ENCODE peak calls at places on chromosome 21, in nine cellular contexts. R, Q, N, D, F, C, T, Y and L are unnamed samples.

GRCh38 chr21:46667191-46667734 is 31.8 kb downstream of the PRMT2 start:
- DNase-seq in R (peak; percentile 48), Q (no peak), N (no peak), D (no peak), F (peak; percentile 39), C (no peak), T (no peak), Y (no peak), L (no peak)

GRCh38 chr21:26513212-26513611 is 59.9 kb downstream of the CYYR1 start:
- DNase-seq in R (peak; percentile 77), Q (no peak), N (no peak), D (no peak), F (peak; percentile 70), C (no peak), T (no peak), Y (no peak), L (no peak)

GRCh38 chr21:46226146-46226545 is 2.4 kb downstream of the LSS start:
- DNase-seq in R (no peak), Q (peak; percentile 80), N (no peak), D (no peak), F (no peak), C (no peak), T (no peak), Y (no peak), L (no peak)

GRCh38 chr21:45052960-45053359 is 21.4 kb upstream of the ADARB1 start:
- DNase-seq in R (no peak), Q (peak; percentile 62), N (no peak), D (no peak), F (no peak), C (no peak), T (no peak), Y (no peak), L (no peak)

GRCh38 chr21:41258617-41259016 is 58.0 kb upstream of the FAM3B start:
- DNase-seq in R (no peak), Q (no peak), N (peak; percentile 78), D (no peak), F (no peak), C (no peak), T (no peak), Y (no peak), L (no peak)

GRCh38 chr21:45876381-45877159 is 105.0 kb upstream of the COL6A1 start:
- DNase-seq in R (no peak), Q (no peak), N (no peak), D (peak; percentile 7), F (peak; percentile 4), C (no peak), T (no peak), Y (peak; percentile 51), L (no peak)

GRCh38 chr21:45299864-45300785 is 12.4 kb upstream of the POFUT2 start:
- DNase-seq in R (peak; percentile 87), Q (peak; percentile 66), N (no peak), D (no peak), F (peak; percentile 86), C (no peak), T (no peak), Y (peak; percentile 42), L (no peak)

GRCh38 chr21:45562965-45563364 is 20.7 kb upstream of the SLC19A1 start:
- DNase-seq in R (peak; percentile 17), Q (no peak), N (no peak), D (no peak), F (no peak), C (no peak), T (no peak), Y (no peak), L (peak; percentile 49)

GRCh38 chr21:40623550-40623949 is 223.4 kb downstream of the DSCAM start:
- DNase-seq in R (no peak), Q (no peak), N (no peak), D (no peak), F (no peak), C (no peak), T (no peak), Y (no peak), L (no peak)

GRCh38 chr21:45637883-45638282 is 5.6 kb upstream of the PCBP3 start:
- DNase-seq in R (no peak), Q (no peak), N (no peak), D (no peak), F (no peak), C (no peak), T (no peak), Y (no peak), L (peak; percentile 63)

GRCh38 chr21:38284221-38284620 is 27.4 kb downstream of the KCNJ15 start:
- DNase-seq in R (no peak), Q (no peak), N (no peak), D (no peak), F (no peak), C (no peak), T (no peak), Y (no peak), L (no peak)

GRCh38 chr21:45140346-45140940 is 66.1 kb downstream of the ADARB1 start:
- DNase-seq in R (peak; percentile 92), Q (peak; percentile 86), N (no peak), D (peak; percentile 76), F (peak; percentile 91), C (no peak), T (peak; percentile 80), Y (no peak), L (peak; percentile 92)

GRCh38 chr21:44697811-44698734 is 1.1 kb downstream of the KRTAP10-12 start:
- DNase-seq in R (no peak), Q (peak; percentile 41), N (peak; percentile 88), D (no peak), F (no peak), C (no peak), T (no peak), Y (no peak), L (peak; percentile 87)

GRCh38 chr21:46059195-46059594 is 38.7 kb upstream of the COL6A2 start:
- DNase-seq in R (no peak), Q (peak; percentile 54), N (no peak), D (no peak), F (no peak), C (no peak), T (no peak), Y (no peak), L (no peak)

GRCh38 chr21:43609501-43610340 is 49.6 kb downstream of the HSF2BP start:
- DNase-seq in R (peak; percentile 82), Q (peak; percentile 72), N (no peak), D (peak; percentile 66), F (peak; percentile 80), C (no peak), T (no peak), Y (peak; percentile 86), L (no peak)

GRCh38 chr21:43613755-43614638 is 45.3 kb downstream of the HSF2BP start:
- DNase-seq in R (peak; percentile 62), Q (no peak), N (no peak), D (no peak), F (peak; percentile 56), C (no peak), T (no peak), Y (no peak), L (no peak)

GRCh38 chr21:43608225-43608624 is 51.1 kb downstream of the HSF2BP start:
- DNase-seq in R (peak; percentile 92), Q (no peak), N (no peak), D (no peak), F (peak; percentile 94), C (no peak), T (no peak), Y (no peak), L (no peak)

GRCh38 chr21:43608664-43609063 is 50.6 kb downstream of the HSF2BP start:
- DNase-seq in R (no peak), Q (no peak), N (no peak), D (no peak), F (no peak), C (no peak), T (no peak), Y (no peak), L (no peak)

GRCh38 chr21:43611598-43612369 is 47.5 kb downstream of the HSF2BP start:
- DNase-seq in R (no peak), Q (peak; percentile 84), N (no peak), D (peak; percentile 77), F (peak; percentile 41), C (no peak), T (peak; percentile 73), Y (no peak), L (no peak)
- TF ChIP-seq CTCF in R (peak; percentile 87), Q (peak; percentile 68), N (peak; percentile 77), D (peak; percentile 83), F (peak; percentile 87), C (peak; percentile 48), T (no peak), Y (peak; percentile 79), L (peak; percentile 84)

GRCh38 chr21:35079181-35079580 is 30.1 kb upstream of the RUNX1 start:
- DNase-seq in R (no peak), Q (no peak), N (no peak), D (no peak), F (no peak), C (no peak), T (no peak), Y (no peak), L (no peak)
- TF ChIP-seq CTCF in R (no peak), Q (no peak), N (no peak), D (no peak), F (no peak), C (no peak), T (no peak), Y (no peak), L (no peak)

GRCh38 chr21:34091032-34091431 is 17.7 kb downstream of the MRPS6 start:
- DNase-seq in R (no peak), Q (no peak), N (no peak), D (no peak), F (no peak), C (no peak), T (no peak), Y (no peak), L (no peak)

GRCh38 chr21:34092241-34092921 is 19.0 kb downstream of the MRPS6 start:
- DNase-seq in R (no peak), Q (no peak), N (no peak), D (no peak), F (no peak), C (no peak), T (no peak), Y (no peak), L (no peak)

GRCh38 chr21:34093083-34093482 is 19.7 kb downstream of the MRPS6 start:
- DNase-seq in R (no peak), Q (no peak), N (no peak), D (no peak), F (no peak), C (no peak), T (no peak), Y (no peak), L (no peak)

GRCh38 chr21:34088752-34089151 is 15.4 kb downstream of the MRPS6 start:
- DNase-seq in R (no peak), Q (no peak), N (no peak), D (no peak), F (no peak), C (no peak), T (no peak), Y (no peak), L (no peak)

DNA sequence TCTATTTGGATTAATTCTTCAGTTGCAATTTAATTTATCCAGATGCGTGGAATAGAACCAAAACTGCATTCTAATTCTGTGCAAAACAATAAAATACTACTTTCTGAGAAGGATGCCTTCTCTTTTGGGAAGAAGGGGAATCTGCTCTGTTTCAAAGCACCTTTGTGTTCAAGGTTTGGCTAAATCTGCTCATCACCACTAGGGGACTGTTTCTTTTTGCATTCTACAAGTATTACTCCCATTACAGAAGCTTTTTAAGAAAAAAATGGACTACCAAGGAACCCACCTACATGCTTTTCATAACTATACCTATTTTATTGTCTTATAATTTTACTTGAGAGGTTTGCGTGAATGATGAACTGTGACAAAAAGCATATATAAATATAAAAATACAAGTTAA is 18.2 kb downstream of the MRPS6 start:
- DNase-seq in R (no peak), Q (no peak), N (no peak), D (no peak), F (no peak), C (no peak), T (no peak), Y (no peak), L (no peak)
- TF ChIP-seq CTCF in R (peak; percentile 10), Q (peak; percentile 6), N (no peak), D (peak; percentile 17), F (peak; percentile 43), C (peak; percentile 42), T (peak; percentile 50), Y (peak; percentile 35), L (peak; percentile 43)

GRCh38 chr21:36927718-36928117 is 38.8 kb downstream of the HLCS start:
- DNase-seq in R (peak; percentile 89), Q (peak; percentile 83), N (no peak), D (peak; percentile 85), F (peak; percentile 85), C (no peak), T (peak; percentile 84), Y (peak; percentile 82), L (peak; percentile 92)
- TF ChIP-seq CTCF in R (peak; percentile 93), Q (peak; percentile 91), N (peak; percentile 78), D (peak; percentile 95), F (peak; percentile 96), C (peak; percentile 90), T (peak; percentile 87), Y (peak; percentile 97), L (peak; percentile 94)